ENCODE peak calls at places on chromosomes 1 and 21, in four cellular contexts. G is SK-N-SH, P is H1, F is K562. K is an unnamed sample.

GRCh38 chr1:93784538-93784937 is 94.5 kb downstream of the DNTTIP2 start:
- DNase-seq in G (no peak), P (no peak), F (no peak), K (no peak)

GRCh38 chr1:244065960-244066388 is 14.9 kb downstream of the ZBTB18 start:
- DNase-seq in G (no peak), P (no peak), F (no peak), K (no peak)

GRCh38 chr1:84862810-84863251 is 30.2 kb downstream of the LPAR3 start:
- DNase-seq in G (no peak), P (no peak), F (no peak), K (no peak)

GRCh38 chr1:45410850-45411509 is 70.7 kb upstream of the MUTYH start:
- DNase-seq in G (no peak), P (no peak), F (peak; percentile 66), K (no peak)

GRCh38 chr1:29356663-29357062 is 120.3 kb downstream of the PTPRU start:
- DNase-seq in G (no peak), P (no peak), F (peak; percentile 41), K (peak; percentile 74)

GRCh38 chr1:114235956-114236355 is 82.3 kb upstream of the SYT6 start:
- DNase-seq in G (no peak), P (no peak), F (no peak), K (no peak)

GRCh38 chr1:27529638-27530018 is 39.7 kb upstream of the WASF2 start:
- DNase-seq in G (no peak), P (no peak), F (peak; percentile 51), K (no peak)

GRCh38 chr1:147225193-147225730 is at the start of gene FMO5:
- DNase-seq in G (peak; percentile 57), P (peak; percentile 44), F (peak; percentile 58), K (peak; percentile 67)

DNA sequence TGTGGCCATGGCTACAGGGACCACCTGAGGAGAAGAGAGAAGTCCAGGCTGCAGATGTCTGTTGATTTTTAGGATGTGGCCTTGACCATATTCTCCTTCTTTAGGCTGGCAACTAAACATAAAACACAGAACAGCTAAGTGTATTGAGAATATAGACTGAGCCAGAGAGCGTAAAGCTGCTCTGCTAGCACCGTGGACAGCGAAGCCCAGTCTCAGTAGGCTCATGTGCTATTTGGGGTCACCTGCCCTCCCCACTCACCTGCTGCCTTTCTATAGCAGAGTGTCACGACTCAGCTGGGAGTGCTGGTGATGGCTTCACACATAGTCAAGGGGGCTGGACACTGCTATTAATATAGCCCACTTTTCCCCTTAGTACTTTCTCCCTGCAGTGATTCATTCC is 278.5 kb downstream of the KCNH1 start:
- DNase-seq in G (no peak), P (peak; percentile 5), F (no peak), K (peak; percentile 20)
- TF ChIP-seq TEAD4 in G (no peak), P (no peak), F (no peak), K (peak; percentile 40)

DNA sequence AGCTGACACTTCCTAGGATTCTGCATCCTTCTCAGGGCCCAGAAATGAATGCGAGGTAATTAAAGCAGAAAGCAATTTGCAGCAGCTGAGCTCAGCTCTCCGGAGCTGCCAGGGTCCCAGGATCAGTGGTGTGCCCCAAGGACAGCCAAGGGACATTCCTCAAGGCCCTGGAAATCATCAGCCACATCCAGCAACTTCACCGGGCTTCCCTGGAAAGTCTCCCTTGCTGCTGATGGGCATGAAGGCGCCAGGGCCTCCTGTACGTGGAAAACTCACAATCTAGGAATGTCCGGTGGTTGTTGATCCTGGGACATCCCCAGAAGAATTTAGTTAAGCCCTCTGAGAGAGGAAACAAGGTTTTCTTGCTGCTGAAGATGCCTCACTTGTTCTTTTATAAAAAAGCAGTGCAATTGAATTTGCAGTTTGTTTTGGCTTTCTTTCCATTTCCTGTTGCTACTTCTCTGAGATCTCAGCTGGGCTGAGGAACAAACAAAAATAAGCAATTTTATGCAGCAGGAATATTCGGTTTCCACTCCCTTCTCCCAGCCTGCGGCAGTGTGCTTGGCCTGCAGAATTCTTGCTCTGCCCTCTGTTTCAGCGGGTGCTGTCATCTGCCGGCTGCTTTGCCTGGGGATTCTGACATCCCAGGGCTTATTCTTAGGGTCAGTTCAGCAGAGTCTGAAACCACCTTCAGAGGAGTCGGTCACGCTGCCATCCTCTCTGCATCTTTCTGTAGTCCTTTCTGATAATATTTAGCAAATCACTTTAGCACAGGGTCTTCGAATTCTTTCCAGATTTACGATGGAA is 85.9 kb downstream of the TCP10L start:
- DNase-seq in G (no peak), P (no peak), F (no peak), K (no peak)
- TF ChIP-seq TEAD4 in G (peak; percentile 85), P (no peak), F (no peak), K (no peak)

GRCh38 chr1:99825098-99825497 is 25.1 kb upstream of the AGL start:
- DNase-seq in G (no peak), P (no peak), F (no peak), K (no peak)
- TF ChIP-seq TEAD4 in G (no peak), P (no peak), F (no peak), K (no peak)

DNA sequence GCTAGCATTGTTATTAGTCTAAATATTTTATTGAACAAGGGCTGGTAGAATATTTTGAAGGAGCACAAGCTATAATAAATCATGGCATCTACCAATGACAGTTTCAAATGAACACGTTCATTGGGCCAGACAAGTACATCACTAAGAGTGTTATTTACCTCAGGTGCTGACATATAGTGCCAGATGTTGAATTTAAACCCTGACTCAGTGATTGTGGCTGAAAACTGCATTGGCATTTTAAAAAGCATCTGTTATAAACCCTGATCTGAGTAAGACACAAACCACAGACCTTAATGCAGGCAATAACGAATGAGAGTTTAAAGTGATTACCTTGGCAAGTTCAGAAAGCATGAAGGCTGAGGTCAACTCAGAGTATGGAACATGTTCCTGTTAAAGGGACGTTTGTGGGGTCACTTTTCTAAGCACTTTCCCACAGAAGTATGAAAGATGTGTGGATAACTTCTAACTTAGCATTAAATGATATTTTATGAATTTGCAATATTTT is 865.1 kb upstream of the TMPRSS15 start:
- DNase-seq in G (no peak), P (no peak), F (no peak), K (no peak)
- TF ChIP-seq TEAD4 in G (no peak), P (no peak), F (no peak), K (no peak)

DNA sequence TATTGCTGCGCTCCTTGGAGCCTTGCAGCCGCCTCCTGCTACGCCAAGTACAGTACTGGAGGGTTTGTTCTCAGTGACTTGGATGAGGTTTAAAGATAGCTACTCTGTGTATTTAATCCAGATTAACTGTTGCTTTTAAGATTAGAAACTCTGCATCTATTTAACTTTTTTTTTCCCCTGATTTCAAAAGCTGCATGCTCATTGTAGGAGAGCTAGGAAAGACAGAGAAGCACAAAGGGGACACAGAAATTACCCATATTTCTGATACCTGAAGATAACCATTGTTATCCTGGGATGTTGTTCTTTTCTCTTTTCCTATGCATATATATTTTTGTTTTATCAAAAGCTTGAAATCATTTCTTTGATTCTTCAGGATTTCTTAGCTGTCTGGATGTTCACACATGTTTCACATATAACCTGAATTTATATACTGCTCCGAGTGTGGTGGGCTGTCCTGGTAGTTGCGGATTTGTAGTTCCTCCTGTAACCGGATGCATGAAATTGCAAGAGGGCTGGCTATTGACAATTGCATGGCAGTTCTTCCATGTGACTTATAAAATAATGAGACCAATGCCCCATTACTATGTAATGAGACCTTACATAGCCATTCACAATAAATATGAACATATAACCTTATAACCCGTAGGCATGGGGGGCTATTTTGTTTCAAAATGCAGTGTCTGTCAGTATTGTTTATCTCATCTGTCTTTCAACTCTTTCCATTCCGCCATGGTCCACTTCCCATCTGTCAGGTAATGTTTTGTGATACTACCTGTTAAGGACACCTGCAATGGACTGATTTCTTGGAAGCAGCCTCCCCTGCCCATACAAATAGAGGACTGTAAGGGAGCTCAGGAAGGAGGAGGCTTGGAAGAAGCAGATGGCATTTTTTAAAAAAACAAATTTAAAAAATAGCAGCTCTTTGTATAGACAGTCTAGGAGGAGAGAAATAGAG is 1.4 kb downstream of the RAVER2 start:
- DNase-seq in G (peak; percentile 45), P (no peak), F (no peak), K (no peak)
- TF ChIP-seq TEAD4 in G (no peak), P (no peak), F (no peak), K (no peak)

K was measured in WTC11.